ENCODE peak calls at places on chromosomes 1 and 21, in six cellular contexts. D, U, L, C, R and T are unnamed samples.
A peak's percentile ranks its signal among the peaks of the same experiment; 100 is the strongest.

GRCh38 chr21:29549614-29550013 is 250.9 kb downstream of the BACH1 start:
- DNase-seq in D (no peak), U (no peak), L (no peak), C (no peak), R (no peak), T (no peak)

GRCh38 chr21:35244514-35244913 is 195.4 kb upstream of the RUNX1 start:
- DNase-seq in D (peak; percentile 69), U (no peak), L (no peak), C (no peak), R (no peak), T (no peak)

GRCh38 chr1:208089971-208090755 is 154.0 kb downstream of the PLXNA2 start:
- DNase-seq in D (peak; percentile 38), U (no peak), L (no peak), C (no peak), R (no peak), T (no peak)

GRCh38 chr1:22930235-22930912 is 42.3 kb downstream of the LACTBL1 start:
- DNase-seq in D (peak; percentile 42), U (peak; percentile 41), L (peak; percentile 91), C (no peak), R (no peak), T (no peak)

GRCh38 chr1:85449356-85449755 is 15.6 kb downstream of the DDAH1 start:
- DNase-seq in D (no peak), U (no peak), L (no peak), C (no peak), R (no peak), T (no peak)

GRCh38 chr1:66951513-66951912 is 26.7 kb downstream of the MIER1 start:
- DNase-seq in D (peak; percentile 51), U (no peak), L (no peak), C (no peak), R (no peak), T (no peak)

GRCh38 chr1:214386747-214387146 is 105.8 kb downstream of the SMYD2 start:
- DNase-seq in D (peak; percentile 58), U (no peak), L (no peak), C (no peak), R (no peak), T (no peak)

GRCh38 chr1:51445346-51446090 is 73.5 kb downstream of the EPS15 start:
- DNase-seq in D (no peak), U (no peak), L (no peak), C (no peak), R (no peak), T (no peak)

GRCh38 chr1:212915245-212916091 is 34.9 kb upstream of the VASH2 start:
- DNase-seq in D (peak; percentile 90), U (no peak), L (peak; percentile 36), C (no peak), R (peak; percentile 83), T (peak; percentile 50)

GRCh38 chr1:84944767-84945486 is 51.9 kb upstream of the LPAR3 start:
- DNase-seq in D (peak; percentile 96), U (peak; percentile 90), L (peak; percentile 89), C (peak; percentile 73), R (peak; percentile 73), T (peak; percentile 86)

GRCh38 chr1:167805041-167805556 is 83.3 kb downstream of the MPZL1 start:
- DNase-seq in D (no peak), U (no peak), L (no peak), C (no peak), R (no peak), T (no peak)

GRCh38 chr1:16152521-16153087 is 3.3 kb downstream of the EPHA2 start:
- DNase-seq in D (peak; percentile 34), U (no peak), L (peak; percentile 82), C (no peak), R (no peak), T (no peak)

GRCh38 chr1:6188466-6188865 is 8.3 kb upstream of the CHD5 start:
- DNase-seq in D (no peak), U (no peak), L (no peak), C (peak; percentile 71), R (no peak), T (no peak)

GRCh38 chr1:182185822-182186756 is 124.6 kb upstream of the ZNF648 start:
- DNase-seq in D (no peak), U (peak; percentile 49), L (peak; percentile 29), C (peak; percentile 70), R (no peak), T (peak; percentile 95)

GRCh38 chr1:178057863-178058576 is 35.9 kb upstream of the RASAL2 start:
- DNase-seq in D (peak; percentile 94), U (no peak), L (peak; percentile 60), C (no peak), R (peak; percentile 76), T (no peak)

DNA sequence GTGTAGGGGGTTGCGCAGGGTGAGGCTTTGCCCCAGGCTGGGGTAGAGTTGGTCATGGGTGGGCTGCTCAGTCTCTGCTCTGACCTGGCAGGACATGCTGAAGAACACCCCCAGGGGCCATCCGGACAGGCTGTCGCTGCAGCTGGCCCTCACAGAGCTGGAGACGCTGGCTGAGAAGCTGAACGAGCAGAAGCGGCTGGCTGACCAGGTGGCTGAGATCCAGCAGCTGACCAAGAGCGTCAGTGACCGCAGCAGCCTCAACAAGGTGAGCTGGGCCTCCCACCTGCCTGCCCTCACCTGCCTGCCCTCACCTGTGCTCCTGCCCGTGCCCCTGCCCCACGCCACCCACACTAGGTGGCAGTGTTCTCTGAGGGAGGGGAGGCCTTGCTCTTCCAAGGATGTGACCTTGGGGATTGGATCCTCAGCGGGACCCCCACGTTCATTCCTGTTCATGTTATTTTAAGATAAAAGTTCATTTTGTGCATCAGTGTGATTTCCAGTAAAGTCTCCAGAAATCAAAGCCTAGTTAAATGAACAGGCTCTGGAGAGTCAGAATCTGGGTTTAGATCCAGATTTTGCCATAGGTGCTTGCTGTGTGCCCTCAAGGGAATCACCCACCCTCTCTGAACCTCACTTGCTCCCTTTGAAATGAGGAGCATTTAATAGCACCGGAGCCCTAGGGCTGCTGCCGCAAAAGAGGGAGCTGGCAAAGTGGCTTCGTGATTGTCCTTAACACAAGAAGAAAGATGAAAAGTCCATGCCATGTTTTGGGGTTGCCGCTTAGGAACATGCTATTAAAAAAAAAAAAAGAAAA is 87.9 kb downstream of the ARHGEF10L start:
- DNase-seq in D (no peak), U (no peak), L (no peak), C (no peak), R (no peak), T (no peak)
- TF ChIP-seq CTCF in D (no peak), U (no peak), L (no peak), C (no peak), R (no peak), T (no peak)

GRCh38 chr1:204705888-204706837 is 20.6 kb upstream of the LRRN2 start:
- DNase-seq in D (no peak), U (no peak), L (no peak), C (no peak), R (no peak), T (no peak)

GRCh38 chr1:204703826-204704612 is 18.5 kb upstream of the LRRN2 start:
- DNase-seq in D (no peak), U (no peak), L (no peak), C (no peak), R (no peak), T (no peak)

GRCh38 chr1:204705493-204705811 is 19.9 kb upstream of the LRRN2 start:
- DNase-seq in D (no peak), U (no peak), L (no peak), C (no peak), R (no peak), T (no peak)

GRCh38 chr1:204706838-204707509 is 21.4 kb upstream of the LRRN2 start:
- DNase-seq in D (no peak), U (no peak), L (peak; percentile 80), C (no peak), R (no peak), T (no peak)

DNA sequence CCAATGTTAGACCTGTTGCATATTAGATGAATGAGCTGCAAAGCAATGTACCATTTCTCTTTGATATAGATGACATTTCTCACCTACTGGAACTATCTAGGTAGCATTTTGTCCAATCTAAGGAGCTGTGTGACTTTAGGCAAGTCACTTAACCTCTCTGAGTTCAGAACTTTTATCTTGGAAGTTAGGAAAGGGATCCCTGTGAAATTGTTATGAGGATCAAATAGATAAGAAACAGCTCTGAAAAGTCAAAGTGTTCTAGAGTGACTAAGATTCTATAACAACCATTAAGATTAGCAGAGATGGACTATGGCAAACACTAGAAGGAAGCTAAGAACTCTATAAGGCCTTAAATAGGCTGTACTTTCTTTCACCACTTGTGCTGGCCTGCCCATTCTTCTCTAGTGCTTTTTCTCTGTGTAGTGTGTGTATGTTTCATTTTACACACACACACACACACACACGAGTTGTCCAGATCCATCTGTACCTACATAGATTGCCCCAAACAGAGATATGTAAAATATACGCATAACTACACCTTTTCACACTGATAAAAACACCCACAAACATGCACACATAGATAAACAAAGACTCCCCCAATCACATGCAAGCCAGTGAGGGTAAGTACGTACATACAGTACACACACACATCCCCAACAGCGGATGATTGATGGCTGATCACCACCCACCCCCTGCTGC is 19.4 kb upstream of the LRRN2 start:
- DNase-seq in D (no peak), U (no peak), L (no peak), C (no peak), R (no peak), T (no peak)
- H3K4me3 ChIP-seq in D (no peak overlapping the region), U (no peak overlapping the region), L (no peak overlapping the region), C (no peak overlapping the region), R (no peak overlapping the region), T (no peak overlapping the region)

GRCh38 chr1:157739229-157739901 is 37.6 kb downstream of the FCRL2 start:
- DNase-seq in D (no peak), U (no peak), L (peak; percentile 12), C (no peak), R (no peak), T (peak; percentile 26)
- TF ChIP-seq CTCF in D (no peak), U (no peak), L (no peak), C (no peak), R (no peak), T (peak; percentile 56)

DNA sequence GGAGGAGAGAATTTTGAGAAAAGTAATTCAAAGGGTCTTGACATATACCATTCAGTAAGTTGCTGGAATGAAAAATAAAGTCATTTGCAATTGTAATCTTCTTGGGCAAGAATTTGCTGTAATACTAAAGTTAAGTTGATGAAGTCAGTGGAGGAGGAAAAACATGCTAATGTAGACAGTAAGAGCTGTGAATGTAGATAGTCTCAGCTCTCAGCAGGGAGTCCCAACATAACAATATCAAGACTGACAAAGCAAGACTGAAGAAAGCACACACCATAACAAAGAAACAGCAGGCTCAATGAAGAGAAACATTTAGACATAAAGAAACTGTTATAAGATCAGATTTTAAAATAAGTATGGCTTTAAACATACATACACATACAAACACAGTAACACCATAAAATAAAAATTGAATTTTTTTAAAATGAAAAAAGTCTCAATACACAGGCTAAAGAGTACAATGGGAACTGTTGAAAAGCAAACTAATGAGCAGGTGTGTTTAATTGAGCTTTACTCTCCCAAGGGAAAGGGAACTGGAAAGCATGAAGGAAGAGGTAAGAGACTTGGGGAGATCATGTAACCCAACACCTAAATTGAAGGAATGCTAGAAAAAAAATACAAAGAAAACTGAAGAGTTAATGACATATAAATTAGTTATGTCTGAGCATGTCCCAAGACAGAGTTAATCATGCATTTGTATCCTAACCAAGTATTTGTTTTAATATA is 336.3 kb upstream of the NCAM2 start:
- DNase-seq in D (no peak), U (no peak), L (peak; percentile 84), C (no peak), R (no peak), T (no peak)
- H3K4me3 ChIP-seq in D (no peak overlapping the region), U (no peak overlapping the region), L (peak overlapping the region; percentile 25), C (no peak overlapping the region), R (no peak overlapping the region), T (no peak overlapping the region)

GRCh38 chr1:226772456-226773139 is 33.5 kb upstream of the ITPKB start:
- DNase-seq in D (no peak), U (no peak), L (no peak), C (no peak), R (no peak), T (no peak)
- TF ChIP-seq CTCF in D (no peak), U (no peak), L (no peak), C (no peak), R (no peak), T (no peak)

GRCh38 chr1:204227996-204228785 is 14.4 kb upstream of the GOLT1A start:
- DNase-seq in D (no peak), U (no peak), L (no peak), C (no peak), R (no peak), T (no peak)
- H3K4me3 ChIP-seq in D (no peak overlapping the region), U (no peak overlapping the region), L (no peak overlapping the region), C (no peak overlapping the region), R (no peak overlapping the region), T (no peak overlapping the region)